ENCODE peak calls at places on chromosomes 2 and 18, in ten cellular contexts. V, O, Z, B, N, W, X, Y, I and F are unnamed samples. For H3K27me3 and H3K36me3, the result is how much of the 10 kb centered on the place peaks cover.

GRCh38 chr2:142724713-142725349 is 152.6 kb upstream of the KYNU start:
- DNase-seq in V (no peak), O (no peak), Z (no peak), B (no peak), N (no peak), W (no peak), X (no peak), Y (no peak), I (no peak), F (no peak)

GRCh38 chr18:10141559-10141958 is 227.7 kb downstream of the VAPA start:
- DNase-seq in V (no peak), O (no peak), Z (no peak), B (no peak), N (no peak), W (no peak), X (no peak), Y (no peak), I (no peak), F (no peak)

GRCh38 chr18:79519751-79520472 is 124.2 kb downstream of the NFATC1 start:
- DNase-seq in V (no peak), O (no peak), Z (no peak), B (peak), N (no peak), W (no peak), X (no peak), Y (no peak), I (peak), F (no peak)

GRCh38 chr2:151922845-151923666 is 94.8 kb upstream of the ARL5A start:
- DNase-seq in V (no peak), O (peak), Z (no peak), B (no peak), N (peak), W (no peak), X (peak), Y (peak), I (no peak), F (peak)

GRCh38 chr18:70659026-70659726 is 370.3 kb downstream of the SOCS6 start:
- DNase-seq in V (no peak), O (no peak), Z (no peak), B (no peak), N (no peak), W (no peak), X (no peak), Y (no peak), I (no peak), F (no peak)

GRCh38 chr18:44680271-44681038 is at the start of gene SETBP1:
- DNase-seq in V (peak), O (peak), Z (no peak), B (no peak), N (peak), W (no peak), X (no peak), Y (peak), I (peak), F (peak)

GRCh38 chr2:235773188-235773928 is 279.5 kb downstream of the AGAP1 start:
- DNase-seq in V (no peak), O (no peak), Z (no peak), B (no peak), N (no peak), W (no peak), X (peak), Y (no peak), I (no peak), F (no peak)

GRCh38 chr2:67516899-67517530 is 119.9 kb downstream of the ETAA1 start:
- DNase-seq in V (no peak), O (no peak), Z (no peak), B (no peak), N (no peak), W (no peak), X (no peak), Y (no peak), I (no peak), F (no peak)

GRCh38 chr2:65311596-65311995 is 84.0 kb downstream of the ACTR2 start:
- DNase-seq in V (no peak), O (no peak), Z (no peak), B (no peak), N (no peak), W (no peak), X (no peak), Y (no peak), I (no peak), F (no peak)

GRCh38 chr2:33040541-33040940 is 93.8 kb downstream of the LTBP1 start:
- DNase-seq in V (no peak), O (no peak), Z (no peak), B (no peak), N (no peak), W (no peak), X (no peak), Y (no peak), I (no peak), F (no peak)

GRCh38 chr18:79529991-79530390 is 134.3 kb downstream of the NFATC1 start:
- DNase-seq in V (peak), O (peak), Z (no peak), B (no peak), N (peak), W (no peak), X (no peak), Y (no peak), I (peak), F (no peak)

GRCh38 chr2:74002515-74003391 is 18.0 kb downstream of the TET3 start:
- DNase-seq in V (peak), O (peak), Z (no peak), B (peak), N (peak), W (no peak), X (peak), Y (peak), I (no peak), F (peak)

GRCh38 chr18:74674487-74674886 is 76.8 kb downstream of the ZNF407 start:
- DNase-seq in V (no peak), O (no peak), Z (no peak), B (no peak), N (no peak), W (no peak), X (no peak), Y (no peak), I (no peak), F (no peak)

GRCh38 chr2:15748736-15749323 is 157.2 kb downstream of the DDX1 start:
- DNase-seq in V (no peak), O (peak), Z (peak), B (peak), N (no peak), W (no peak), X (peak), Y (peak), I (no peak), F (no peak)

GRCh38 chr2:105129722-105130232 is 91.9 kb downstream of the MRPS9 start:
- DNase-seq in V (no peak), O (no peak), Z (no peak), B (no peak), N (no peak), W (peak), X (no peak), Y (no peak), I (no peak), F (no peak)

DNA sequence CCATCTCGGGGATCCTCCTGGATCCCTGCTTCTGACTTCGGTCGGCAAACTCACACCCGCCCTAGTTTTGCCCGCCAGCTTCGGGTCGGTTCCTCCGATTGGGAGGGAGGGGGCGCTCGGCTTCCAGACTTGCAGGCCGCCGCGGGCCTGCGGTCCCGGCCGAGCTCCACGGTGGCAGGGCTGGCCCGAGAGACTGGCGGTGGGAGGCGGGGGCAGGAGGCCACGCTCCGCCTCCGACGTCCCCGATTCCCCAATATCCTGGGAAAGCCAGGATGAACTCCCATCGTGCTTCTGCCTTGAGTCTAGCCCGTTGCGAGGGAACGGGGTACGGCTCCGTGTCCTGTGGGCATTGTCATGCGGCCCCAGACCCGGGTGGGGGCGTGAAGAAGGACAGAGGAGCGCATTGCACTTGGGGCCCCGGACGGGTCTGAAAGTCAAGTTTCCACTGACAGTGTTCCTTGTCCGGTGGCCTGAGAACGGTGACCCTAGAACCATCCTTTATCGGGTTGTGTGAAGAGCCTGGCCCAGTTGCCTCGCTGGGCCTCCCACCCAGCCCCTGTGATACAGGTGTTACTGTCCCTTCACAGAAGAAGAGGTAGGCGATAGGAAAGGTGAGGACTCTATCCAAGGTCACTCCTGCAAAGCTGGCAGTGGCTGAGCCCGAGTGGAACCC is 2.4 kb upstream of the INHBB start:
- DNase-seq in V (peak), O (peak), Z (peak), B (peak), N (peak), W (no peak), X (peak), Y (peak), I (peak), F (peak)
- H3K27me3 ChIP-seq in V (under half), O (half or more), Z (under half), B (half or more), N (half or more), W (under half), X (under half), Y (under half), I (half or more), F (under half)

DNA sequence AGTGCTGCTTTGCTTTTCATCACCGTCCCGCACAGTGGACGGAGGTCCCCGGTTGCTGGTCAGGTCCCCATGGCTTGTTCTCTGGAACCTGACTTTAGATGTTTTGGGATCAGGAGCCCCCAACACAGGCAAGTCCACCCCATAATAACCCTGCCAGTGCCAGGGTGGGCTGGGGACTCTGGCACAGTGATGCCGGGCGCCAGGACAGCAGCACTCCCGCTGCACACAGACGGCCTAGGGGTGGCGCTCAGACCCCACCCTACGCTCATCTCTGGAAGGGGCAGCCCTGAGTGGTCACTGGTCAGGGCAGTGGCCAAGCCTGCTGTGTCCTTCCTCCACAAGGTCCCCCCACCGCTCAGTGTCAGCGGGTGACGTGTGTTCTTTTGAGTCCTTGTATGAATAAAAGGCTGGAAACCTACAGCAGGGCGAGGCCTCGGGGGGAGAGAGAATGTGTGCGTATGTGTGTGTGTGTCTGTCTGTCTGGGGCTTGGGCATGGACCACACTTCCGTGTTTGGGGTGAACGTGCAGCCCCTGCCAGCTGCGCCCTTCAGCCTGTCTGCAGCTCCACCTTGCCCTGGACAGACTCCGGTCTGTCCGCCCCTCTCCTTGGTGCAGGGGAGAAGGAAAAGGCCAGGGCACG is 32.3 kb downstream of the GPC1 start:
- DNase-seq in V (peak), O (no peak), Z (no peak), B (no peak), N (peak), W (no peak), X (no peak), Y (peak), I (peak), F (no peak)
- TF ChIP-seq EP300 in V (no peak), O (no peak), Z (no peak), B (no peak), N (no peak), W (no peak), X (no peak), Y (no peak), I (no peak), F (no peak)

GRCh38 chr2:218754201-218754600 is 27.7 kb upstream of the CYP27A1 start:
- DNase-seq in V (no peak), O (no peak), Z (no peak), B (no peak), N (no peak), W (no peak), X (no peak), Y (peak), I (no peak), F (no peak)

GRCh38 chr2:218755198-218755566 is 26.8 kb upstream of the CYP27A1 start:
- DNase-seq in V (no peak), O (no peak), Z (no peak), B (no peak), N (no peak), W (no peak), X (peak), Y (no peak), I (no peak), F (no peak)

GRCh38 chr2:218754781-218755180 is 27.2 kb upstream of the CYP27A1 start:
- DNase-seq in V (no peak), O (no peak), Z (no peak), B (no peak), N (no peak), W (no peak), X (no peak), Y (no peak), I (no peak), F (no peak)

GRCh38 chr2:218755567-218756404 is 26.2 kb upstream of the CYP27A1 start:
- DNase-seq in V (no peak), O (no peak), Z (no peak), B (no peak), N (no peak), W (no peak), X (peak), Y (no peak), I (no peak), F (no peak)

DNA sequence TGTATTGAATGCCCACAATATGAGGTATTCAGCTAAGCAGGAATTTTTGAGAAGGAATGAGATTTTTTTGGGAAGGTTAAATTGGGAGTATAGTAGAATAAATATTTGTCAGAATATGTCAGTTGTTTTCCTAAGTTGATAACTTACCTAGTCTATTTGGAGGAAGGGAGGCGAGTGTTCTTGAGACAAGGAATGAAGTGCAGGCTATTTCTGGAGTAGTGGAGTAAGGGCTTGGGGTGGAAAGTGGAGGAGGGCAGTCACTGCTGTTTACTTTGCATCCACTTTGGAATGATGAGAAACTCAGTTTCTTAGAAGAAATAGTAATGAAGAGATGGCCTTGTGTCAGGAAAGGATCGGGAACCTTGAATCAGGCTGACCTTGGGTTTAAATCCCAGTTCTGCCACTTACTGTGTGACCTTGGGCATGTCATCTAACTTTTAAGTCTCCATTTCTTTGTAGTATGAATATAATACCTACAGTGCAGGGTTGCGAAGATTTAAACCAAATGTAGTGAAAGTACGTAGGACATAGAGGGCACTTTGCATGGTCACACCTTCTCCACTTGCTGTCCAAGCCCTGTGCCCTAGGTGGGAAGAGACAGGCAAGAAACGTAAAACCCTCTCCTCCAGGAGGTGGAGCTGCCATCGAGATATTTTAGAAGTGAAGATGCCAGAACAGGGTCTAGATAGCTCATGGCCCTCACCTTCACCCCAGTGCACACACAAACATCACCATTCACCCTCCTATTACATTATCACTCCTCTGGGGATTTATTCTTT is 25.2 kb upstream of the CYP27A1 start:
- DNase-seq in V (no peak), O (no peak), Z (no peak), B (no peak), N (no peak), W (no peak), X (no peak), Y (no peak), I (no peak), F (no peak)
- H3K36me3 ChIP-seq in V (under half), O (under half), Z (under half), B (under half), N (under half), W (under half), X (under half), Y (half or more), I (under half), F (under half)

GRCh38 chr2:60558536-60558935 is 5.1 kb upstream of the BCL11A start:
- DNase-seq in V (no peak), O (no peak), Z (no peak), B (no peak), N (no peak), W (no peak), X (no peak), Y (no peak), I (no peak), F (no peak)
- H3K27me3 ChIP-seq in V (under half), O (half or more), Z (under half), B (under half), N (half or more), W (under half), X (under half), Y (under half), I (under half), F (under half)

DNA sequence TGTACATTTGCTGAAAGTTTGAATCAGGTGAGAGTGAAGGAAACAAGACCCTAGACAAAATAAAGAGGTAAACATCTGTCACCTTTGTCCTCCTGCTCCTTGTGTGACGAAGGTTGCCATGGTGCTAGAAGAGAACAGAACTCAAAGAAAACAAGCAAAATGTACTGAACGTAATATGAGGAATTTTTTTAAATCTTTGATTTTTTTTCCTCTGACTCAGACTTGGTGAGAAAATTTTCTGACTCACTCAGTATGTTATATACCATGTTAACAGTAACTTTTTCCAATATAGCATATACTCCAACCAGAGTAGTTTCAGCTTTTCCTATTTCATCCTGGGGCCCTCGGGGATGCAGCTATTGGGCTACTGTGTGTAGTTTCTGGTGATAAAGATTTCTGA is 2114.6 kb upstream of the PIK3C3 start:
- DNase-seq in V (no peak), O (no peak), Z (no peak), B (no peak), N (no peak), W (no peak), X (no peak), Y (no peak), I (no peak), F (no peak)
- TF ChIP-seq EP300 in V (no peak), O (no peak), Z (no peak), B (no peak), N (no peak), W (no peak), X (no peak), Y (no peak), I (no peak), F (no peak)

GRCh38 chr2:183162362-183162761 is 38.1 kb downstream of the NUP35 start:
- DNase-seq in V (no peak), O (no peak), Z (no peak), B (no peak), N (no peak), W (no peak), X (no peak), Y (no peak), I (no peak), F (no peak)
- H3K36me3 ChIP-seq in V (under half), O (under half), Z (under half), B (half or more), N (under half), W (under half), X (under half), Y (half or more), I (half or more), F (under half)

DNA sequence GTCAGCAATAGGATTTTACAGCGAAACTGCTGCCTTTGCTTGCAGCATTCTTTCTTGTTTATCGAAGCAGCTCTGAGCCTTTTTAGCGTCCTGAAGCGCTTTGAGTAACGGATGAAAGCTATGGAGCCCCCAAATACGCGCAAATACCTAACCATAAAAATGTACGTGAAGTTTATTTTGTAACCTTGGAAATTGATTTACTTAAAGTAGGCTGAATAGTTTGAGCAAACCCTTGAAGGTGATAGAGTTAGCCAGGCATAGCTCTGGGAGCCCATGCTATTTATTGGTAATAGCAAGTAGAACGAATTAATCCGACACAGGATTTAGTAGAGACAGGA is 183 bp upstream of the ACADL start:
- DNase-seq in V (no peak), O (no peak), Z (no peak), B (no peak), N (no peak), W (no peak), X (no peak), Y (no peak), I (no peak), F (no peak)
- H3K27me3 ChIP-seq in V (under half), O (half or more), Z (under half), B (under half), N (under half), W (under half), X (under half), Y (under half), I (under half), F (under half)

GRCh38 chr2:127347734-127348392 is 39.9 kb downstream of the MAP3K2 start:
- DNase-seq in V (no peak), O (no peak), Z (no peak), B (no peak), N (no peak), W (no peak), X (no peak), Y (no peak), I (no peak), F (no peak)

GRCh38 chr2:127343277-127343676 is 44.5 kb downstream of the MAP3K2 start:
- DNase-seq in V (no peak), O (no peak), Z (no peak), B (no peak), N (no peak), W (no peak), X (peak), Y (no peak), I (no peak), F (no peak)

GRCh38 chr2:127348421-127349000 is 39.3 kb downstream of the MAP3K2 start:
- DNase-seq in V (no peak), O (no peak), Z (no peak), B (no peak), N (no peak), W (no peak), X (no peak), Y (no peak), I (no peak), F (no peak)

GRCh38 chr2:127351603-127352002 is 36.2 kb downstream of the MAP3K2 start:
- DNase-seq in V (no peak), O (no peak), Z (no peak), B (no peak), N (no peak), W (no peak), X (no peak), Y (no peak), I (no peak), F (no peak)

DNA sequence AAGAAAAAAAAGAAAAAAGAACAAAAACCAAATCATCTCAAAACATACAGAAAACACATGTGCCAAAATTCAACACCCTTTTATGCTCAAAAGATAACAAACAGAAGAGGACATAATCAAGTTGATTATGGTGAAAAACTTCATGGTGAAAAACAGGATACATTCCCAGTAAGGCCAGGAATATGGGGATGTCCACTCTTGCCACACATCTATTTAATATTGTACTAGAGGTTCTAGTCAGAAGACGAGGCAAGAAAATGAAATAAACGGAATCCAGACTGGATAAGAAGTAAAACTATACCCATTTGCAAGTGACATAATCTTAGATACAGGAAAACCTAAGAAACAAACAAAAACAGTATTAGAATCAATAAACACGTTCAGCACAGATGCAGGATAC is 40.8 kb downstream of the MAP3K2 start:
- DNase-seq in V (no peak), O (no peak), Z (no peak), B (no peak), N (no peak), W (no peak), X (no peak), Y (no peak), I (no peak), F (no peak)
- TF ChIP-seq EP300 in V (no peak), O (no peak), Z (no peak), B (no peak), N (no peak), W (no peak), X (no peak), Y (no peak), I (no peak), F (no peak)